ENCODE peak calls at places on chromosomes 16 and 17, in eight cellular contexts. P is prostate gland; A is thyroid gland; S is HCT116; Z is tibial artery; M is CD8-positive, alpha-beta T cell; I is fibroblast of pulmonary artery; F is hepatocyte. U is an unnamed sample.

GRCh38 chr16:31427441-31428276 is 501 bp downstream of the COX6A2 start:
- DNase-seq in F (peak), A (peak), M (peak), S (no peak), P (no peak), I (peak), Z (peak), U (peak)

GRCh38 chr16:89583895-89584644 is 8.5 kb downstream of the CPNE7 start:
- DNase-seq in P (no peak), F (no peak), Z (no peak), M (no peak), S (no peak), A (no peak), I (no peak), U (no peak)

GRCh38 chr16:30456302-30456701 is 10.6 kb upstream of the SEPHS2 start:
- DNase-seq in F (no peak), M (no peak), Z (no peak), I (no peak), S (no peak), A (no peak), P (no peak), U (no peak)

GRCh38 chr17:64196626-64197025 is 66.4 kb downstream of the TEX2 start:
- DNase-seq in S (no peak), P (no peak), A (no peak), M (no peak), F (no peak), Z (no peak), I (peak), U (peak)

GRCh38 chr17:49972486-49973270 is 3.7 kb downstream of the DLX4 start:
- DNase-seq in Z (no peak), A (no peak), P (no peak), F (no peak), I (no peak), S (no peak), M (no peak), U (no peak)

GRCh38 chr17:3539881-3540540 is 17.6 kb downstream of the TRPV3 start:
- DNase-seq in P (no peak), F (peak), I (no peak), Z (no peak), M (no peak), A (no peak), S (no peak), U (no peak)

GRCh38 chr16:2982402-2982801 is 2.2 kb upstream of the PKMYT1 start:
- DNase-seq in M (no peak), A (no peak), Z (no peak), F (no peak), P (no peak), S (no peak), I (no peak), U (no peak)

GRCh38 chr17:35684046-35684802 is 47.2 kb upstream of the RASL10B start:
- DNase-seq in P (no peak), F (no peak), M (no peak), Z (no peak), A (no peak), I (peak), S (no peak), U (peak)

GRCh38 chr17:51888823-51889222 is 269.7 kb downstream of the CA10 start:
- DNase-seq in M (no peak), P (no peak), F (no peak), S (no peak), A (no peak), Z (no peak), I (no peak), U (no peak)

GRCh38 chr17:81248649-81249048 is 9.5 kb downstream of the NDUFAF8 start:
- DNase-seq in I (no peak), S (no peak), Z (no peak), F (no peak), M (no peak), P (no peak), A (no peak), U (no peak)

GRCh38 chr17:76579281-76579680 is 6.4 kb downstream of the ST6GALNAC2 start:
- DNase-seq in M (no peak), Z (no peak), F (no peak), P (no peak), A (no peak), I (no peak), S (no peak), U (no peak)

GRCh38 chr16:70750893-70751467 is 50.0 kb downstream of the VAC14 start:
- DNase-seq in A (peak), M (no peak), S (no peak), P (no peak), Z (peak), F (no peak), I (peak), U (peak)

GRCh38 chr17:43608313-43608712 is 53.4 kb downstream of the MEOX1 start:
- DNase-seq in I (peak), Z (no peak), P (no peak), S (no peak), F (no peak), A (no peak), M (no peak), U (peak)

GRCh38 chr17:13540546-13540945 is 61.2 kb downstream of the HS3ST3A1 start:
- DNase-seq in I (no peak), M (no peak), F (no peak), P (no peak), Z (no peak), S (no peak), A (no peak), U (no peak)

GRCh38 chr16:1787056-1787321 is 4.2 kb downstream of the NUBP2 start:
- DNase-seq in I (no peak), M (no peak), Z (no peak), F (no peak), S (no peak), P (no peak), A (no peak), U (no peak)

GRCh38 chr16:22635345-22635744 is 124.7 kb downstream of the NPIPB5 start:
- DNase-seq in I (no peak), F (no peak), A (no peak), S (no peak), M (no peak), Z (no peak), P (no peak), U (peak)

GRCh38 chr17:1182831-1183578 is 3.2 kb upstream of the ABR start:
- DNase-seq in S (no peak), F (no peak), Z (no peak), I (no peak), M (no peak), P (no peak), A (no peak), U (no peak)

GRCh38 chr16:88548131-88548874 is 21.9 kb upstream of the ZC3H18 start:
- DNase-seq in M (no peak), F (no peak), S (no peak), P (no peak), I (no peak), A (no peak), Z (no peak), U (no peak)

GRCh38 chr16:48963306-48963705 is 318.3 kb downstream of the CBLN1 start:
- DNase-seq in A (no peak), I (no peak), P (no peak), F (peak), Z (no peak), S (peak), M (no peak), U (peak)

GRCh38 chr17:77485089-77485833 is 344.5 kb downstream of the SEC14L1 start:
- DNase-seq in F (no peak), I (no peak), Z (no peak), P (no peak), A (no peak), S (no peak), M (no peak), U (no peak)

GRCh38 chr17:77602062-77602746 is 356.3 kb upstream of the TNRC6C start:
- DNase-seq in M (no peak), F (peak), S (no peak), Z (peak), P (peak), A (peak), I (peak), U (peak)

GRCh38 chr17:836154-836553 is 54.0 kb downstream of the MRM3 start:
- DNase-seq in A (no peak), Z (no peak), S (no peak), M (no peak), P (no peak), I (peak), F (no peak), U (peak)

GRCh38 chr16:57838161-57838560 is 35.9 kb upstream of the KIFC3 start:
- DNase-seq in P (no peak), M (no peak), I (no peak), F (no peak), A (no peak), Z (no peak), S (no peak), U (no peak)

GRCh38 chr16:15607700-15608396 is 35.1 kb downstream of the MARF1 start:
- DNase-seq in F (no peak), I (peak), M (no peak), A (no peak), Z (peak), P (no peak), S (no peak), U (peak)

GRCh38 chr16:67939507-67940435 is 3.1 kb upstream of the PSMB10 start:
- DNase-seq in P (peak), F (no peak), Z (no peak), S (no peak), M (peak), I (no peak), A (peak), U (no peak)

GRCh38 chr17:47188266-47188665 is 829 bp downstream of the CDC27 start:
- DNase-seq in M (no peak), S (no peak), F (no peak), A (no peak), I (peak), P (no peak), Z (no peak), U (peak)

GRCh38 chr17:77374170-77374936 is 233.6 kb downstream of the SEC14L1 start:
- DNase-seq in A (peak), S (no peak), I (peak), P (peak), M (peak), Z (peak), F (peak), U (peak)

GRCh38 chr16:57818377-57819055 is 16.2 kb upstream of the KIFC3 start:
- DNase-seq in S (no peak), P (peak), F (no peak), M (no peak), A (no peak), Z (no peak), I (no peak), U (no peak)

GRCh38 chr17:41067281-41067680 is 1.6 kb upstream of the KRTAP2-4 start:
- DNase-seq in F (no peak), P (no peak), Z (no peak), I (no peak), M (no peak), S (no peak), A (no peak), U (peak)

GRCh38 chr16:48613061-48613957 is 3.3 kb upstream of the N4BP1 start:
- DNase-seq in Z (no peak), S (no peak), I (peak), F (peak), P (no peak), M (peak), A (no peak), U (no peak)

DNA sequence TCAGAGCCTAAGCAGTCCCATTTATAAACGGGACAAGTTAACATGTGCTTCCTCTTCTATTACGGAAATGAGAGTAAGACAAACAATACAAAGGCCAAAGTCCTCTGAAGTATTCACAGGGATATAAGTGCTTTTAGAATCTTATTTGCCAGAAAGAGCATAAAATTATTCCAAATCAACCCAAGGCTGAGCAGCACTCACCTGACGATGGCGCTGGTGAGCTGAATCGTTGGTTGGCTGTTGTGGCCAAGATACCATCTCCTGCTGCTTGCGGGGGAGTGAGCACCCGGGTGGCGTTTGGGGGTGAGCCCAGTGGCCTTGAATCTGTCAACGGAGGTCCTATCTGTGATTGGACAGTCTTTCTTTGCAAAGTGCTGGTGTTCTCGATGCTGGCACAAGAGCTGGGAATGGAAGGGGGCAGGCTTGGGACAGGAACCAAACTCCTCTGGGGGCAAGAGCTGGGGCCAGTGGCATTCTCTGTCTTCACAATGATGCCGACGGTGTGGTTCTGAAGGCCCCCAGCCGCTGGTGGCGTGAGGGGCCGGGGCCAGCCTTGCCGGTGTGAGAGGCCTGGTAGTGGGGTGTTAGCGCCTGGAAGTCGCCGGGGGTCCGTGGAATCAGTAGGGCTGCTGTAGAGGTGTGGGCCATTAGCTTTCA is 9.5 kb upstream of the DHRS13 start:
- DNase-seq in S (no peak), Z (no peak), A (no peak), P (no peak), I (no peak), M (no peak), F (no peak), U (no peak)
- TF ChIP-seq CTCF in S (no peak), Z (no peak), A (no peak), P (no peak), I (peak), M (no peak), F (peak), U (peak)

GRCh38 chr17:67322039-67322787 is 44.2 kb downstream of the PSMD12 start:
- DNase-seq in P (no peak), A (no peak), F (peak), I (no peak), Z (no peak), M (no peak), S (no peak), U (no peak)
- H3K4me3 ChIP-seq in P (no peak), A (no peak), F (no peak), I (no peak), Z (no peak), M (no peak), S (no peak), U (no peak)

GRCh38 chr17:66665194-66665593 is 169.7 kb upstream of the CACNG5 start:
- DNase-seq in F (no peak), Z (no peak), P (no peak), M (no peak), I (no peak), S (no peak), A (no peak), U (no peak)
- TF ChIP-seq CTCF in F (no peak), Z (no peak), P (no peak), M (no peak), I (no peak), S (no peak), A (no peak), U (no peak)

DNA sequence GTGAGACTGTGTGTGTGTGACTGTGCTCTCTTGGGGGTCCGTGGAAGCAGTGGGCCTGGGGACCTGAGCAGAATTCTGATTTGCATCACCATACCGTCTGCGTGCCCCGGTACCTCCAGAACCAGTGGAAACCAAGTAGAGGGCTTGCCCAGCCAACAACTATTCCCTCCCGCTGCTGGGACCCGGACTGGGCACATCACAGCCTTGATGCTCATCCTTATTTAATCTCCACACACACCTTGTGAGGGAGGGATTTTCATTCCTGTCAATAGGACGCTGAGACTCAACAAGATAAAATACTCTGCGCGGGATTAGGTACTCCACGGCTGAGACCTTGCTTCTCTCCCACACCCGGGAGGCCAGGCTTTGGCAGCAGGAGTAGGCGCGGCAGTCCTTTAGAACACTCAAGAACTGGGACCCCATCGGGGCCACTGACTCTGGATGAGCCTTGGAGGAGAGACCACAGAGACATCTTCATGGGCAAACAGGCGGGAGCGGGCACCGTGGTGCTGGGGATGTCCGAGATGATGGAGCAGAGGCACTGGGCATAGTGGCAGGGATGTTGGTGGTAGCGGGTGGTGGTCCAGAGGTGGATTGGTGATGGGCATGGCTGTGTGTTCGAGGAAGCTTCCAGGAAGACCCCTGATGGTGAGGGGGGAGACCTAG is 208.0 kb downstream of the NTN1 start:
- DNase-seq in Z (no peak), F (no peak), I (no peak), S (no peak), M (no peak), A (no peak), P (no peak), U (no peak)
- H3K4me3 ChIP-seq in Z (no peak), F (no peak), I (no peak), S (no peak), M (no peak), A (no peak), P (no peak), U (no peak)

GRCh38 chr17:31579265-31579664 is 187.8 kb downstream of the RAB11FIP4 start:
- DNase-seq in A (peak), M (no peak), F (no peak), Z (no peak), S (no peak), P (no peak), I (peak), U (peak)
- TF ChIP-seq CTCF in A (no peak), M (no peak), F (no peak), Z (no peak), S (no peak), P (no peak), I (no peak), U (no peak)

GRCh38 chr17:75036643-75037268 is 10.0 kb downstream of the ATP5PD start:
- DNase-seq in P (peak), A (peak), F (peak), S (peak), I (peak), Z (peak), M (peak), U (peak)
- H3K4me3 ChIP-seq in P (no peak), A (no peak), F (no peak), S (no peak), I (no peak), Z (no peak), M (peak), U (no peak)

U was measured in fibroblast of mammary gland.